ENCODE peak calls at places on chromosomes 16 and 17, in five cellular contexts. N, I, W, S and M are unnamed samples.
A peak's percentile ranks its signal among the peaks of the same experiment; 100 is the strongest.

GRCh38 chr17:2949469-2950044 is 113.8 kb downstream of the OR1D5 start:
- DNase-seq in W (no peak), N (no peak), I (peak; percentile 75), S (peak; percentile 82), M (no peak)

GRCh38 chr16:56163089-56163488 is 28.2 kb upstream of the GNAO1 start:
- DNase-seq in S (no peak), W (no peak), I (no peak), N (no peak), M (no peak)

GRCh38 chr17:57584050-57584551 is 161.0 kb downstream of the CCDC182 start:
- DNase-seq in N (peak; percentile 54), S (no peak), I (no peak), W (no peak), M (no peak)

GRCh38 chr17:59829217-59830006 is 63.3 kb downstream of the TUBD1 start:
- DNase-seq in S (no peak), N (no peak), I (no peak), W (peak; percentile 94), M (peak; percentile 65)

GRCh38 chr17:30921544-30922196 is at the start of gene ADAP2:
- DNase-seq in W (peak; percentile 27), S (peak; percentile 75), I (peak; percentile 68), N (peak; percentile 8), M (peak; percentile 69)

GRCh38 chr17:14118951-14119350 is 49.6 kb downstream of the COX10 start:
- DNase-seq in W (no peak), N (no peak), S (no peak), I (no peak), M (peak; percentile 6)

GRCh38 chr17:78661092-78661770 is 84.0 kb upstream of the DNAH17 start:
- DNase-seq in W (no peak), S (no peak), I (no peak), N (no peak), M (no peak)

GRCh38 chr17:59837362-59838195 is 55.2 kb downstream of the TUBD1 start:
- DNase-seq in I (peak; percentile 81), N (peak; percentile 70), S (peak; percentile 86), W (peak; percentile 91), M (peak; percentile 74)

GRCh38 chr16:1084971-1085370 is 11.1 kb downstream of the C1QTNF8 start:
- DNase-seq in W (no peak), S (no peak), I (no peak), N (no peak), M (no peak)

GRCh38 chr16:58488531-58488930 is 11.4 kb upstream of the NDRG4 start:
- DNase-seq in S (no peak), N (no peak), W (no peak), I (no peak), M (no peak)

GRCh38 chr17:45433136-45433535 is 466 bp upstream of the ARHGAP27 start:
- DNase-seq in W (no peak), I (no peak), N (no peak), S (no peak), M (no peak)

DNA sequence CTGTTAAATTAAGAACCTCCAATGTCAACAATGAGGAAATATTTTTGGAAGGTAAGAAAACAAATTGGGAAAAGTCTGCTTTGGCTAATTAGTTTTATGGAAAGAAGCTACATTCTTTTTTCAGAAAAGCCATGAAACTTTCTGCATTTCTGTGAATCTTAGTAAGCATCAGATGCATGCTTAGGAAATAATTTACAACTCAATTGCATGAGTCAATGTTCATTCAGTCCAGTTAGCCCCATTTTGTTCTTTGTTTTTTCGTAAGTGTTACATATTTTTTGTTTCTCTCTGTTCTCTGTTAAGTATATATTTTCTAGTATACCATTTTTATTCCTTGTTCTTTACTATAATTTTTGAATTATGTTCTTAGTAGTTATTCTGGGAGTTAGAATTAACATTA is 195.2 kb upstream of the KIF2B start:
- DNase-seq in N (no peak), I (no peak), S (no peak), W (no peak), M (no peak)
- TF ChIP-seq CTCF in N (no peak), I (no peak), S (no peak), W (no peak), M (no peak)

GRCh38 chr17:33651631-33652030 is 358.5 kb upstream of the ASIC2 start:
- DNase-seq in W (no peak), I (no peak), N (no peak), S (no peak), M (no peak)
- TF ChIP-seq CTCF in W (no peak), I (no peak), N (peak; percentile 34), S (no peak), M (no peak)

GRCh38 chr17:75652934-75653549 is 13.9 kb downstream of the RECQL5 start:
- DNase-seq in W (peak; percentile 75), N (peak; percentile 66), S (no peak), I (peak; percentile 47), M (peak; percentile 58)

GRCh38 chr17:75658237-75658636 is 8.7 kb downstream of the RECQL5 start:
- DNase-seq in N (no peak), W (no peak), S (no peak), I (no peak), M (no peak)

GRCh38 chr17:75652341-75652740 is 14.6 kb downstream of the RECQL5 start:
- DNase-seq in I (no peak), W (no peak), N (no peak), S (no peak), M (no peak)

GRCh38 chr17:75650874-75651273 is 16.1 kb downstream of the RECQL5 start:
- DNase-seq in N (no peak), I (no peak), W (no peak), S (no peak), M (no peak)

DNA sequence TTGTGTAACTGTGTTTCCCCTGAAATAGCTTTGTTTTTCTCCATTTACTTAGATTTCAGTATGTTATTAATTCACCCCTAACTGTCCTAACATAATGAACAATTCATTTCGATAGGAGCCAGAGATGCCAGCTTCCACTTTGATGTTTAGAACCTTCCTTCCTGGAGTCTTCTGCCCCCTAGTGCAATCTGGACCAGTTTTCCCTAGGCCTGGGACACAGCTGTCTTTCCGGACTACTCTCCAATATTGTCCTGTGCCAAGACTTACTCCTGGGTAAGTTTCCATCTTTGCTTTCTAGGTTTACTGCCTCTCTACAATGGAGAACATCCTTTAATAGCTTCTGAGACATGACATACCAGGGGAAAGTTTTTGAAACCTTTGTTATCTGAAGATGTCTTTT is 12.8 kb downstream of the RECQL5 start:
- DNase-seq in W (no peak), N (no peak), I (peak; percentile 11), S (no peak), M (no peak)
- TF ChIP-seq CTCF in W (peak; percentile 56), N (peak; percentile 37), I (no peak), S (no peak), M (no peak)

DNA sequence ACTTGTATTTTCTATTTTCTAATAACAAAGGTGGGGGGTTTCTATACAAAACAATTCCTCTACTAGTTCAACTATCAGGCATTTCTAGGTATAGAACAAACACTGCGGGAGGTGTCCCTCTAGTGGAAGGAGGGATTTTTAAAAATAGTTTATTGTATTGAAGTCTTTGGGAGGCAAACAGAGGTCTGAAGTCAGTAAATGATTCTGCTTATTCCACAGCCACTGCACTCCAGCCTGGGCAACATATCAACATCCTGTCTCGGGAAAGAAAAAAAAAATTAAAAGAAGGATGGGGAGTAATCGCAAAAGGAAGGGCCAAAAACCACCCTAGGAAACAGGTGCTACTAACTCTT is 648 bp upstream of the ERCC4 start:
- DNase-seq in W (peak; percentile 59), I (no peak), S (no peak), N (no peak), M (peak; percentile 46)
- TF ChIP-seq CTCF in W (no peak), I (no peak), S (no peak), N (peak; percentile 21), M (peak; percentile 50)

GRCh38 chr17:55053855-55054254 is 85.3 kb downstream of the STXBP4 start:
- DNase-seq in I (no peak), S (no peak), W (peak; percentile 20), N (no peak), M (no peak)
- TF ChIP-seq CTCF in I (peak; percentile 20), S (no peak), W (peak; percentile 79), N (peak; percentile 21), M (peak; percentile 14)

GRCh38 chr16:15575293-15576049 is 67.5 kb downstream of the MARF1 start:
- DNase-seq in W (peak; percentile 16), I (no peak), N (no peak), S (no peak), M (no peak)

GRCh38 chr16:15574614-15574948 is 68.4 kb downstream of the MARF1 start:
- DNase-seq in W (no peak), I (no peak), N (no peak), S (no peak), M (no peak)

GRCh38 chr16:15581127-15581815 is 61.7 kb downstream of the MARF1 start:
- DNase-seq in W (no peak), S (no peak), N (no peak), I (no peak), M (no peak)

GRCh38 chr16:15576960-15577958 is 65.7 kb downstream of the MARF1 start:
- DNase-seq in S (peak; percentile 50), W (no peak), N (peak; percentile 95), I (no peak), M (no peak)

GRCh38 chr16:15578824-15579223 is 64.1 kb downstream of the MARF1 start:
- DNase-seq in S (no peak), I (no peak), W (no peak), N (no peak), M (no peak)
- TF ChIP-seq CTCF in S (no peak), I (no peak), W (no peak), N (no peak), M (no peak)

GRCh38 chr16:30533748-30534367 is 800 bp downstream of the ZNF747 start:
- DNase-seq in N (no peak), W (peak; percentile 45), S (no peak), I (no peak), M (no peak)

GRCh38 chr16:30533146-30533522 is 1.5 kb downstream of the ZNF747 start:
- DNase-seq in S (peak; percentile 64), W (no peak), I (no peak), N (no peak), M (no peak)

GRCh38 chr16:30534368-30535105 is at the start of gene ZNF747:
- DNase-seq in S (peak; percentile 93), W (peak; percentile 94), I (peak; percentile 96), N (peak; percentile 83), M (peak; percentile 92)

GRCh38 chr16:30535106-30535776 is 583 bp upstream of the ZNF747 start:
- DNase-seq in N (no peak), I (no peak), W (peak; percentile 59), S (no peak), M (no peak)

DNA sequence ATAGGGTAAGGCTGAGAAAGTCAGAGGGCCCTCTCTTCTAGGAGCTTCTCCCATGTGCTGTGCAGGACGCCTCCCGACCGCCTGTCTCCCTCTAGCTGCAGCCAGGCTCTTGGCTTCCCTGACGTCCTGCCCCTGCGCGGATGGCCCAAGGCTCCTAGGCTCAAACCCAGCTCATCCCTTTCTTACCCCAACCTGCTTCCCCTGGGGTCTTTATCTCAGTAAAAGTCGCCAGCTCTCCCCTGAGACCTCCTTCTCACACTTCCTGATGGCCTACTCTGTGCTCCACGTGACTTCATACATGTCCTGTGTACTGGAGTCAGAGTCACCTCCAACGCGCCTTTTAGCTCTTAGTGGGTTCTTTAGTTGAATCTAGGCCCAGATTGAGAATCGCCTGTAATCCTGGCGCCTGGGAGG is 1.1 kb upstream of the ZNF747 start:
- DNase-seq in I (peak; percentile 84), N (peak; percentile 57), S (peak; percentile 78), W (peak; percentile 82), M (peak; percentile 83)
- TF ChIP-seq CTCF in I (peak; percentile 42), N (peak; percentile 63), S (peak; percentile 22), W (peak; percentile 76), M (peak; percentile 72)